ENCODE peak calls at places on chromosomes 1 and 21, in four cellular contexts. B, U, X and A are unnamed samples.
A peak's percentile ranks its signal among the peaks of the same experiment; 100 is the strongest.

GRCh38 chr1:40132383-40133121 is 28.6 kb upstream of the RLF start:
- DNase-seq in B (no peak), U (no peak), X (no peak), A (no peak)

GRCh38 chr1:180151508-180151907 is 3.2 kb upstream of the QSOX1 start:
- DNase-seq in B (no peak), U (no peak), X (no peak), A (no peak)

GRCh38 chr1:77579547-77579946 is 102.9 kb downstream of the ZZZ3 start:
- DNase-seq in B (no peak), U (no peak), X (no peak), A (no peak)

GRCh38 chr1:25028910-25029599 is 99.0 kb upstream of the RUNX3 start:
- DNase-seq in B (no peak), U (no peak), X (no peak), A (no peak)

GRCh38 chr21:35239811-35240219 is 190.7 kb upstream of the RUNX1 start:
- DNase-seq in B (no peak), U (no peak), X (no peak), A (no peak)

GRCh38 chr1:55245781-55246180 is 30.6 kb upstream of the USP24 start:
- DNase-seq in B (no peak), U (no peak), X (no peak), A (no peak)

GRCh38 chr21:27756191-27756590 is 789.3 kb upstream of the ADAMTS5 start:
- DNase-seq in B (no peak), U (no peak), X (no peak), A (no peak)

GRCh38 chr21:35096959-35097358 is 47.9 kb upstream of the RUNX1 start:
- DNase-seq in B (no peak), U (no peak), X (no peak), A (no peak)

GRCh38 chr1:148362930-148363810 is 119.9 kb downstream of the PPIAL4G start:
- DNase-seq in B (no peak), U (no peak), X (no peak), A (no peak)

GRCh38 chr1:205318231-205318991 is 3.1 kb downstream of the NUAK2 start:
- DNase-seq in B (no peak), U (no peak), X (peak; percentile 93), A (no peak)

GRCh38 chr1:183908095-183908494 is 103.2 kb downstream of the RGL1 start:
- DNase-seq in B (no peak), U (no peak), X (no peak), A (no peak)

DNA sequence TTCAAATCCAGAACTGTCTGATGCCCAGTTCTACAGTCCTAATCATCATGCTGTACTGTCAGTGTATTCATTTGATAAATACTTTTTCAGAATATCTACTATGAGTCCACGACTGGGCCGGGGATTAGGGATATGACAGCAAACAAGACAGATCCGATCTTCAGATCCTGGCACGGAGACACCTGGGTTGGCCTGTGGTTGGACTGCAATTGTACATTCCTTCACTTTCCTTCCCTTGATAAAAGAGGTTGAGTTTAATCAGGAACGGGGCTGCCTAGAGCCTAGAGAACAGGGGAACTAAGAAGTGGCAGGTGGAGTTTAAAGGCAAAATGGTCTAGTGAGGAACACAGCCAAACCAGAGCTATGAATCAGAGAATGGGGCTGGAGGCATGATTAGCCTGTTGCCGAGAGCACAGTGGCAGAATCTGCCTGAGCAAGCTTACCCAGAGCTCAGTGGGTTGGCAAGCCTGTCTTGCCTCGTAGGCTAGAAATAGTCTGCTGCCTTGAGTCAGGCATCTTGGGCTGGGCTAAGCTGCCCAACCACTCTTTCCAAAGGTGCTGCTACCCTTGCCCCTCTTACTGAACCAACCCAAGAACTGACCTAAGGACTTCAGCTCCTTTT is 38.1 kb upstream of the PTCH2 start:
- DNase-seq in B (no peak), U (no peak), X (no peak), A (no peak)
- TF ChIP-seq SP1 in B (no peak), U (no peak), X (no peak), A (no peak)

GRCh38 chr1:92084651-92085050 is 4.5 kb downstream of the BTBD8 start:
- DNase-seq in B (no peak), U (no peak), X (no peak), A (no peak)

GRCh38 chr1:92076363-92076762 is 1.2 kb upstream of the SETSIP start:
- DNase-seq in B (no peak), U (no peak), X (no peak), A (no peak)

GRCh38 chr1:92079441-92079840 is 704 bp upstream of the BTBD8 start:
- DNase-seq in B (no peak), U (no peak), X (no peak), A (no peak)

GRCh38 chr1:92081031-92081430 is 886 bp downstream of the BTBD8 start:
- DNase-seq in B (no peak), U (no peak), X (no peak), A (no peak)

DNA sequence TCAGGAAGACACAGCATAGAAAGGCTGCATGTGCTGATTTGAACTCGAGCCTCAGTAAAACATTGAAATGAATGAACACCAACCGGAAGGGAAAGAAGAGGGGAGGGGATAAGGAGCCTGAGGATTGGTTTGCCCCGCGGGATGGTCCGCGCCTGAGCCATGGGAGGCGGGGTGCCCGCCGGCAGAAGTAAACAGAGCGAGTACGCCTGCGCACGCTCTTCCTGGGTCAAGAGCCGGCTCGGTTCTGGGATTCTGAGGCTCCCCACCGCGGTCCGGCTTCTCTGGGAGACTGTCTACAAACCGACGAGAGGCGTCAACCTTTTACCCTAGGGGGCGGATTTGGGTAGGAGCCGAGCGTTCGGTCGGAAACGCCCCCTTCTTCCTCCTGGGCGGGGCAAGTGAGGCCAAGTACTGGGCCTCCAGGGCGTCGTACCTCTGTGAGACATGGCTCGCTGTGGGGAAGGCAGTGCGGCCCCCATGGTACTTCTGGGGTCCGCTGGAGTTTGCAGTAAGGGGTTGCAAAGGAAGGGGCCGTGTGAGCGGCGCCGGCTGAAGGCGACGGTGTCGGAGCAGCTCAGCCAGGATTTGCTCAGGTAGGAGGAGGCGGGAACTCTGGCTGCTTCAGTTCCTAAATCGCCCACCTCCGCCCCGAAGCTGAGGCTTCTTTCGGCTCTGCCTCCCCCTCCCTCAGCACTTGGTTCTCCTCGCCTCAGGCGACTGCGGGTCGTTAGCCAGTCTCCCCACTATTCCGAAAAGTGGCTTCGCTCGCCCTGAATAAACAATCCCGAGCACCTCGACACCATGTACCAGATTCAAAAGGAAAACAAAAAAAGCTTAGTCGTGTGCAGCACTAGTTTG is at the start of gene BTBD8:
- DNase-seq in B (peak; percentile 19), U (peak; percentile 81), X (peak; percentile 68), A (peak; percentile 91)
- TF ChIP-seq EP300 in B (no peak), U (no peak), X (no peak), A (no peak)

GRCh38 chr1:218847089-218847768 is 326.4 kb upstream of the LYPLAL1 start:
- DNase-seq in B (no peak), U (no peak), X (no peak), A (no peak)

GRCh38 chr1:218851601-218852000 is 322.1 kb upstream of the LYPLAL1 start:
- DNase-seq in B (no peak), U (no peak), X (no peak), A (no peak)

GRCh38 chr1:218847966-218848365 is 325.7 kb upstream of the LYPLAL1 start:
- DNase-seq in B (no peak), U (no peak), X (no peak), A (no peak)

GRCh38 chr1:218852541-218852940 is 321.1 kb upstream of the LYPLAL1 start:
- DNase-seq in B (no peak), U (no peak), X (no peak), A (no peak)

DNA sequence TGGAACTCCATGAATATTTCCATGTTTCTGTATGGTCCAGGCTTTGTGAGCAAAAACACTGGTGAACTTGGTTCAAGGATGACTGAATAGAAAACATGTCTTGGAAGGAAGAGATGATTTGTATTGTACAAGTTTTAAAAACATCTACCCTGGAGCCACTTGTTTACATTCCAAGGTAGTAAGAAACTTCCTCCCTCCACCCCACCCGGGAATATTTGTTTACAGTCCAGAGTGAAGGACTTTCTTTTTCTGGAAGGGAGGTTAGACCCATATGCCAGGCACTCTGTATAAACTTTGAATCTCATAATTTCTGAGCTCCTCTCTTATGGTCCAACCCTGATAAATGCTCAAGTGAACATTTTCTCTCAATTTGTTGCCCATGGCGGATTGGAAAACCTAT is 323.3 kb upstream of the LYPLAL1 start:
- DNase-seq in B (no peak), U (no peak), X (no peak), A (no peak)
- TF ChIP-seq SP1 in B (no peak), U (no peak), X (no peak), A (no peak)

GRCh38 chr1:246608616-246609376 is 42.5 kb downstream of the CNST start:
- DNase-seq in B (no peak), U (no peak), X (peak; percentile 70), A (no peak)
- TF ChIP-seq EP300 in B (no peak), U (no peak), X (no peak), A (no peak)